ENCODE peak calls at places on chromosomes 5 and 9, in six cellular contexts. K is iris pigment epithelial cell; F is activated CD4-positive, alpha-beta T cell treated with anti-CD3 and anti-CD28 coated beads, Interleukin-2, amount 10 ng/mL, durations not matched to agents 24 days and 14 days; A is GF-D8; U is HCT116; V is left cardiac atrium. Z is an unnamed sample.

GRCh38 chr9:14466828-14467227 is 152.9 kb upstream of the NFIB start:
- DNase-seq in K (no peak), F (no peak), A (no peak), U (no peak), V (no peak), Z (no peak)

GRCh38 chr5:29337030-29337429 is 1856.5 kb upstream of the CDH6 start:
- DNase-seq in K (no peak), F (no peak), A (no peak), U (no peak), V (no peak), Z (no peak)

GRCh38 chr9:11319477-11320060 is 706.8 kb upstream of the PTPRD start:
- DNase-seq in K (peak), F (no peak), A (no peak), U (no peak), V (no peak), Z (no peak)

GRCh38 chr9:132878695-132879064 is at the start of gene SPACA9:
- DNase-seq in K (peak), F (peak), A (no peak), U (peak), V (peak), Z (peak)

GRCh38 chr9:133531293-133531692 is 3.2 kb upstream of the ADAMTSL2 start:
- DNase-seq in K (no peak), F (no peak), A (no peak), U (no peak), V (no peak), Z (no peak)

GRCh38 chr9:92242115-92242778 is 51.2 kb downstream of the IARS1 start:
- DNase-seq in K (peak), F (no peak), A (no peak), U (no peak), V (no peak), Z (peak)

GRCh38 chr5:14464661-14465060 is 116.9 kb upstream of the OTULINL start:
- DNase-seq in K (no peak), F (no peak), A (no peak), U (no peak), V (no peak), Z (no peak)

GRCh38 chr5:92222449-92222848 is 839.3 kb upstream of the ARRDC3 start:
- DNase-seq in K (no peak), F (no peak), A (no peak), U (peak), V (no peak), Z (peak)

GRCh38 chr5:139667730-139668063 is 19.5 kb downstream of the CXXC5 start:
- DNase-seq in K (no peak), F (no peak), A (no peak), U (no peak), V (no peak), Z (peak)

GRCh38 chr5:132747693-132748440 is 641 bp downstream of the CCNI2 start:
- DNase-seq in K (no peak), F (peak), A (no peak), U (no peak), V (no peak), Z (no peak)

GRCh38 chr9:68530618-68531017 is 10.1 kb downstream of the TMEM252 start:
- DNase-seq in K (no peak), F (no peak), A (peak), U (no peak), V (peak), Z (no peak)

GRCh38 chr5:112549127-112549526 is 130.1 kb upstream of the EPB41L4A start:
- DNase-seq in K (no peak), F (no peak), A (no peak), U (no peak), V (no peak), Z (no peak)

GRCh38 chr5:9148242-9148641 is 397.6 kb downstream of the SEMA5A start:
- DNase-seq in K (peak), F (no peak), A (no peak), U (no peak), V (no peak), Z (peak)

GRCh38 chr9:37938121-37938906 is 34.4 kb upstream of the SLC25A51 start:
- DNase-seq in K (peak), F (no peak), A (no peak), U (no peak), V (peak), Z (peak)

GRCh38 chr5:35117960-35118359 is 70.2 kb upstream of the AGXT2 start:
- DNase-seq in K (peak), F (no peak), A (no peak), U (no peak), V (no peak), Z (peak)

GRCh38 chr5:14720236-14720923 is 55.9 kb downstream of the OTULIN start:
- DNase-seq in K (peak), F (no peak), A (peak), U (no peak), V (no peak), Z (peak)

GRCh38 chr5:50439221-50439620 is 1.9 kb downstream of the EMB start:
- DNase-seq in K (no peak), F (no peak), A (no peak), U (no peak), V (no peak), Z (no peak)

GRCh38 chr5:77947051-77947428 is 170.9 kb upstream of the TBCA start:
- DNase-seq in K (no peak), F (no peak), A (no peak), U (no peak), V (no peak), Z (no peak)

GRCh38 chr9:33433871-33434270 is 13.5 kb downstream of the AQP3 start:
- DNase-seq in K (no peak), F (no peak), A (no peak), U (no peak), V (no peak), Z (no peak)